ENCODE peak calls at places on chromosomes 16 and 17, in nine cellular contexts. One of them, this sample, is unnamed.

GRCh38 chr17:11744696-11745095 is 146.4 kb downstream of the DNAH9 start:
- DNase-seq in H7: no peak
- DNase-seq in cardiac muscle cell: no peak
- DNase-seq in CD4-positive, alpha-beta memory T cell: no peak
- DNase-seq in CD8-positive, alpha-beta T cell: no peak
- DNase-seq in fibroblast of lung: no peak
- DNase-seq in cardiac fibroblast: no peak
- DNase-seq in heart right ventricle: no peak
- DNase-seq in naive thymus-derived CD4-positive, alpha-beta T cell: no peak
- DNase-seq in this sample: no peak

GRCh38 chr16:52812945-52813556 is 239.6 kb downstream of the CHD9NB start:
- DNase-seq in cardiac fibroblast: peak
- DNase-seq in CD8-positive, alpha-beta T cell: no peak
- DNase-seq in H7: no peak
- DNase-seq in fibroblast of lung: peak
- DNase-seq in heart right ventricle: no peak
- DNase-seq in cardiac muscle cell: peak
- DNase-seq in CD4-positive, alpha-beta memory T cell: no peak
- DNase-seq in naive thymus-derived CD4-positive, alpha-beta T cell: no peak
- DNase-seq in this sample: no peak

GRCh38 chr16:10622036-10622921 is 41.9 kb upstream of the EMP2 start:
- DNase-seq in cardiac muscle cell: no peak
- DNase-seq in CD4-positive, alpha-beta memory T cell: no peak
- DNase-seq in naive thymus-derived CD4-positive, alpha-beta T cell: no peak
- DNase-seq in fibroblast of lung: no peak
- DNase-seq in CD8-positive, alpha-beta T cell: no peak
- DNase-seq in H7: peak
- DNase-seq in heart right ventricle: peak
- DNase-seq in cardiac fibroblast: no peak
- DNase-seq in this sample: no peak

GRCh38 chr17:21297597-21297996 is 13.1 kb downstream of the MAP2K3 start:
- DNase-seq in heart right ventricle: no peak
- DNase-seq in H7: peak
- DNase-seq in cardiac muscle cell: no peak
- DNase-seq in CD8-positive, alpha-beta T cell: no peak
- DNase-seq in fibroblast of lung: no peak
- DNase-seq in CD4-positive, alpha-beta memory T cell: no peak
- DNase-seq in naive thymus-derived CD4-positive, alpha-beta T cell: no peak
- DNase-seq in cardiac fibroblast: no peak
- DNase-seq in this sample: no peak

GRCh38 chr17:32461853-32462617 is 17.7 kb downstream of the PSMD11 start:
- DNase-seq in fibroblast of lung: peak
- DNase-seq in H7: peak
- DNase-seq in CD4-positive, alpha-beta memory T cell: peak
- DNase-seq in cardiac fibroblast: peak
- DNase-seq in cardiac muscle cell: peak
- DNase-seq in heart right ventricle: peak
- DNase-seq in CD8-positive, alpha-beta T cell: peak
- DNase-seq in naive thymus-derived CD4-positive, alpha-beta T cell: peak
- DNase-seq in this sample: peak

GRCh38 chr17:65527857-65528591 is 33.4 kb downstream of the AXIN2 start:
- DNase-seq in heart right ventricle: no peak
- DNase-seq in naive thymus-derived CD4-positive, alpha-beta T cell: no peak
- DNase-seq in H7: no peak
- DNase-seq in fibroblast of lung: no peak
- DNase-seq in CD4-positive, alpha-beta memory T cell: no peak
- DNase-seq in cardiac fibroblast: no peak
- DNase-seq in CD8-positive, alpha-beta T cell: no peak
- DNase-seq in cardiac muscle cell: no peak
- DNase-seq in this sample: no peak

GRCh38 chr16:53091508-53092211 is 36.9 kb downstream of the CHD9 start:
- DNase-seq in cardiac fibroblast: peak
- DNase-seq in heart right ventricle: peak
- DNase-seq in naive thymus-derived CD4-positive, alpha-beta T cell: no peak
- DNase-seq in CD8-positive, alpha-beta T cell: no peak
- DNase-seq in cardiac muscle cell: peak
- DNase-seq in fibroblast of lung: peak
- DNase-seq in CD4-positive, alpha-beta memory T cell: no peak
- DNase-seq in H7: peak
- DNase-seq in this sample: no peak

GRCh38 chr17:80882926-80883685 is 108.5 kb upstream of the CHMP6 start:
- DNase-seq in cardiac muscle cell: no peak
- DNase-seq in CD8-positive, alpha-beta T cell: no peak
- DNase-seq in CD4-positive, alpha-beta memory T cell: no peak
- DNase-seq in H7: no peak
- DNase-seq in naive thymus-derived CD4-positive, alpha-beta T cell: no peak
- DNase-seq in heart right ventricle: no peak
- DNase-seq in cardiac fibroblast: no peak
- DNase-seq in fibroblast of lung: no peak
- DNase-seq in this sample: no peak

GRCh38 chr16:17414421-17414820 is 56.3 kb downstream of the XYLT1 start:
- DNase-seq in cardiac muscle cell: no peak
- DNase-seq in fibroblast of lung: no peak
- DNase-seq in naive thymus-derived CD4-positive, alpha-beta T cell: no peak
- DNase-seq in CD4-positive, alpha-beta memory T cell: no peak
- DNase-seq in cardiac fibroblast: no peak
- DNase-seq in heart right ventricle: no peak
- DNase-seq in CD8-positive, alpha-beta T cell: no peak
- DNase-seq in H7: no peak
- DNase-seq in this sample: no peak

GRCh38 chr17:1498869-1499268 is 6.4 kb upstream of the MYO1C start:
- DNase-seq in naive thymus-derived CD4-positive, alpha-beta T cell: no peak
- DNase-seq in fibroblast of lung: peak
- DNase-seq in cardiac muscle cell: peak
- DNase-seq in CD4-positive, alpha-beta memory T cell: no peak
- DNase-seq in heart right ventricle: no peak
- DNase-seq in CD8-positive, alpha-beta T cell: no peak
- DNase-seq in cardiac fibroblast: peak
- DNase-seq in H7: no peak
- DNase-seq in this sample: no peak

GRCh38 chr16:57764341-57765159 is 29.0 kb downstream of the KATNB1 start:
- DNase-seq in cardiac fibroblast: peak
- DNase-seq in CD4-positive, alpha-beta memory T cell: peak
- DNase-seq in fibroblast of lung: peak
- DNase-seq in naive thymus-derived CD4-positive, alpha-beta T cell: no peak
- DNase-seq in cardiac muscle cell: peak
- DNase-seq in heart right ventricle: no peak
- DNase-seq in H7: peak
- DNase-seq in CD8-positive, alpha-beta T cell: no peak
- DNase-seq in this sample: peak

GRCh38 chr17:77282524-77283515 is 142.1 kb downstream of the SEC14L1 start:
- DNase-seq in heart right ventricle: no peak
- DNase-seq in cardiac muscle cell: peak
- DNase-seq in CD8-positive, alpha-beta T cell: no peak
- DNase-seq in fibroblast of lung: peak
- DNase-seq in naive thymus-derived CD4-positive, alpha-beta T cell: no peak
- DNase-seq in H7: peak
- DNase-seq in CD4-positive, alpha-beta memory T cell: no peak
- DNase-seq in cardiac fibroblast: peak
- DNase-seq in this sample: no peak

GRCh38 chr17:81395600-81396277 is 482 bp downstream of the BAHCC1 start:
- DNase-seq in CD8-positive, alpha-beta T cell: no peak
- DNase-seq in cardiac fibroblast: peak
- DNase-seq in naive thymus-derived CD4-positive, alpha-beta T cell: no peak
- DNase-seq in fibroblast of lung: no peak
- DNase-seq in heart right ventricle: no peak
- DNase-seq in CD4-positive, alpha-beta memory T cell: no peak
- DNase-seq in cardiac muscle cell: no peak
- DNase-seq in H7: no peak
- DNase-seq in this sample: no peak

GRCh38 chr17:15498107-15498506 is 30.7 kb upstream of the CDRT4 start:
- DNase-seq in CD8-positive, alpha-beta T cell: no peak
- DNase-seq in fibroblast of lung: no peak
- DNase-seq in heart right ventricle: no peak
- DNase-seq in CD4-positive, alpha-beta memory T cell: no peak
- DNase-seq in cardiac fibroblast: peak
- DNase-seq in naive thymus-derived CD4-positive, alpha-beta T cell: no peak
- DNase-seq in H7: no peak
- DNase-seq in cardiac muscle cell: peak
- DNase-seq in this sample: no peak

GRCh38 chr17:32486701-32487459 is at the start of gene CDK5R1:
- DNase-seq in fibroblast of lung: peak
- DNase-seq in heart right ventricle: peak
- DNase-seq in cardiac fibroblast: peak
- DNase-seq in H7: peak
- DNase-seq in CD4-positive, alpha-beta memory T cell: peak
- DNase-seq in CD8-positive, alpha-beta T cell: peak
- DNase-seq in naive thymus-derived CD4-positive, alpha-beta T cell: peak
- DNase-seq in cardiac muscle cell: peak
- DNase-seq in this sample: no peak

GRCh38 chr17:27586203-27586701 is 44.7 kb upstream of the LGALS9 start:
- DNase-seq in CD4-positive, alpha-beta memory T cell: no peak
- DNase-seq in fibroblast of lung: no peak
- DNase-seq in CD8-positive, alpha-beta T cell: no peak
- DNase-seq in cardiac fibroblast: peak
- DNase-seq in heart right ventricle: no peak
- DNase-seq in H7: no peak
- DNase-seq in cardiac muscle cell: peak
- DNase-seq in naive thymus-derived CD4-positive, alpha-beta T cell: no peak
- DNase-seq in this sample: no peak

GRCh38 chr17:51610834-51611233 is 350.5 kb downstream of the UTP18 start:
- DNase-seq in CD8-positive, alpha-beta T cell: no peak
- DNase-seq in H7: no peak
- DNase-seq in fibroblast of lung: no peak
- DNase-seq in cardiac muscle cell: no peak
- DNase-seq in cardiac fibroblast: no peak
- DNase-seq in naive thymus-derived CD4-positive, alpha-beta T cell: no peak
- DNase-seq in CD4-positive, alpha-beta memory T cell: no peak
- DNase-seq in heart right ventricle: no peak
- DNase-seq in this sample: no peak

GRCh38 chr17:51610155-51610554 is 349.8 kb downstream of the UTP18 start:
- DNase-seq in heart right ventricle: no peak
- DNase-seq in cardiac muscle cell: no peak
- DNase-seq in cardiac fibroblast: no peak
- DNase-seq in CD4-positive, alpha-beta memory T cell: no peak
- DNase-seq in CD8-positive, alpha-beta T cell: no peak
- DNase-seq in naive thymus-derived CD4-positive, alpha-beta T cell: no peak
- DNase-seq in fibroblast of lung: no peak
- DNase-seq in H7: no peak
- DNase-seq in this sample: peak

GRCh38 chr17:51611585-51611984 is 351.2 kb downstream of the UTP18 start:
- DNase-seq in cardiac muscle cell: no peak
- DNase-seq in cardiac fibroblast: no peak
- DNase-seq in CD8-positive, alpha-beta T cell: no peak
- DNase-seq in H7: no peak
- DNase-seq in fibroblast of lung: no peak
- DNase-seq in CD4-positive, alpha-beta memory T cell: no peak
- DNase-seq in heart right ventricle: peak
- DNase-seq in naive thymus-derived CD4-positive, alpha-beta T cell: no peak
- DNase-seq in this sample: no peak

GRCh38 chr17:51607512-51607911 is 347.2 kb downstream of the UTP18 start:
- DNase-seq in H7: no peak
- DNase-seq in naive thymus-derived CD4-positive, alpha-beta T cell: no peak
- DNase-seq in fibroblast of lung: no peak
- DNase-seq in cardiac muscle cell: no peak
- DNase-seq in CD8-positive, alpha-beta T cell: no peak
- DNase-seq in cardiac fibroblast: no peak
- DNase-seq in CD4-positive, alpha-beta memory T cell: no peak
- DNase-seq in heart right ventricle: no peak
- DNase-seq in this sample: no peak

GRCh38 chr17:51608251-51608933 is 348.0 kb downstream of the UTP18 start:
- DNase-seq in cardiac muscle cell: no peak
- DNase-seq in CD4-positive, alpha-beta memory T cell: no peak
- DNase-seq in CD8-positive, alpha-beta T cell: no peak
- DNase-seq in cardiac fibroblast: no peak
- DNase-seq in fibroblast of lung: no peak
- DNase-seq in H7: no peak
- DNase-seq in heart right ventricle: no peak
- DNase-seq in naive thymus-derived CD4-positive, alpha-beta T cell: no peak
- DNase-seq in this sample: no peak
- H3K4me3 ChIP-seq in cardiac muscle cell: no peak
- H3K4me3 ChIP-seq in CD4-positive, alpha-beta memory T cell: no peak
- H3K4me3 ChIP-seq in CD8-positive, alpha-beta T cell: no peak
- H3K4me3 ChIP-seq in cardiac fibroblast: no peak
- H3K4me3 ChIP-seq in fibroblast of lung: no peak
- H3K4me3 ChIP-seq in H7: no peak
- H3K4me3 ChIP-seq in heart right ventricle: no peak
- H3K4me3 ChIP-seq in naive thymus-derived CD4-positive, alpha-beta T cell: no peak
- H3K4me3 ChIP-seq in this sample: no peak

GRCh38 chr16:4327386-4327781 is 11.5 kb downstream of the GLIS2 start:
- DNase-seq in fibroblast of lung: no peak
- DNase-seq in naive thymus-derived CD4-positive, alpha-beta T cell: no peak
- DNase-seq in H7: peak
- DNase-seq in CD4-positive, alpha-beta memory T cell: no peak
- DNase-seq in heart right ventricle: no peak
- DNase-seq in cardiac muscle cell: no peak
- DNase-seq in CD8-positive, alpha-beta T cell: no peak
- DNase-seq in cardiac fibroblast: no peak
- DNase-seq in this sample: no peak
- H3K4me3 ChIP-seq in fibroblast of lung: no peak
- H3K4me3 ChIP-seq in naive thymus-derived CD4-positive, alpha-beta T cell: no peak
- H3K4me3 ChIP-seq in H7: peak
- H3K4me3 ChIP-seq in CD4-positive, alpha-beta memory T cell: no peak
- H3K4me3 ChIP-seq in heart right ventricle: no peak
- H3K4me3 ChIP-seq in cardiac muscle cell: peak
- H3K4me3 ChIP-seq in CD8-positive, alpha-beta T cell: no peak
- H3K4me3 ChIP-seq in cardiac fibroblast: peak
- H3K4me3 ChIP-seq in this sample: no peak

GRCh38 chr17:38874505-38875419 is 4.9 kb downstream of the LASP1 start:
- DNase-seq in heart right ventricle: peak
- DNase-seq in cardiac muscle cell: peak
- DNase-seq in H7: no peak
- DNase-seq in CD4-positive, alpha-beta memory T cell: no peak
- DNase-seq in fibroblast of lung: peak
- DNase-seq in naive thymus-derived CD4-positive, alpha-beta T cell: no peak
- DNase-seq in cardiac fibroblast: no peak
- DNase-seq in CD8-positive, alpha-beta T cell: no peak
- DNase-seq in this sample: no peak
- H3K4me3 ChIP-seq in heart right ventricle: no peak
- H3K4me3 ChIP-seq in cardiac muscle cell: no peak
- H3K4me3 ChIP-seq in H7: no peak
- H3K4me3 ChIP-seq in CD4-positive, alpha-beta memory T cell: no peak
- H3K4me3 ChIP-seq in fibroblast of lung: peak
- H3K4me3 ChIP-seq in naive thymus-derived CD4-positive, alpha-beta T cell: no peak
- H3K4me3 ChIP-seq in cardiac fibroblast: peak
- H3K4me3 ChIP-seq in CD8-positive, alpha-beta T cell: no peak
- H3K4me3 ChIP-seq in this sample: no peak

DNA sequence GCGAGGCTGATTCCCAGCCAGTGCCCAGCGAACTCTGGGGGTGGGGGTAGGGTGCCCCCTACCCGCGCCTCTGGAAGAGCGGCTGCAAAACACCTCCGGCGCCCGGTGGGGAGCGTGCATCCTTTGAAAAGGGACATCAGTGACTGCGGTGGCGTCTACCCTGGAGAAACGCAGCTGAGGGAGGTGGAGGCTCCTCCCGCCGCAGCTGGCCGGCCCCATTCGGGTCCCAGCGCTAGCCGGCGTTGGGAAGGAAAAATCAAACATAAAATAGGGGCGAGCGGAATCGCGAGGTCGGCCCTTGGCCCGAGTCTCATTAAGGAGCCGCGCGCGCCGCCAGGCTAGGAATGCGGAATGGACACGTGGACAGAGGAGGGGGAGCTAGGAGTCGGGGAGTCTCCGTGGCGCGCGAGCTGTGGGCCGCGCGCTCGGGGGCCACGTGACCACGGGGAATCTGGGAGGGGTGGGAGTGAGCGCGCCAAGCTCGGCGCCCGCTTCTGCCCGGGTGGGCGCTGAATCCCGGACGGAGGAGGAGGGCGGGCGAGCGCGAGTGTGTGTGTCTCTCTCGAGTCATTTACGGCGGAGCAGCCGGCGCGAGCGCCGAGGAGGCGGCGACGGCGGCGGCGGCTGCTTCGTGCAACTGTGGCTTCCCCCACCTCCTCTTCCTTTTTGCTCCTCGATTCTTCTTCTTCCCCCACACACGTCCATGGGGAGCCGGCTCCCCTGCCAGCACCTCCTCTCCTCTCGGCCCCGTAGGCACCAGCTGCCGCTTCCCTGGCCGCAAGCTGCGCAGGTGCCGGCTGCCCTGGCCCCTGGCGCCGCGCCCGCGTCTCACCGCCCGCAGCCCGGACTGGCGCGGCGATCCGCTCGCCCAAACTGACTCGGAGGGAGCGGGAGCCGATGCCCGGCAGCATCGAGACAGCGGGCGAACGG is at the start of gene TMEM132E:
- DNase-seq in CD8-positive, alpha-beta T cell: no peak
- DNase-seq in cardiac fibroblast: peak
- DNase-seq in heart right ventricle: peak
- DNase-seq in CD4-positive, alpha-beta memory T cell: no peak
- DNase-seq in fibroblast of lung: peak
- DNase-seq in naive thymus-derived CD4-positive, alpha-beta T cell: no peak
- DNase-seq in H7: peak
- DNase-seq in cardiac muscle cell: peak
- DNase-seq in this sample: no peak
- H3K4me3 ChIP-seq in CD8-positive, alpha-beta T cell: peak
- H3K4me3 ChIP-seq in cardiac fibroblast: peak
- H3K4me3 ChIP-seq in heart right ventricle: peak
- H3K4me3 ChIP-seq in CD4-positive, alpha-beta memory T cell: peak
- H3K4me3 ChIP-seq in fibroblast of lung: peak
- H3K4me3 ChIP-seq in naive thymus-derived CD4-positive, alpha-beta T cell: peak
- H3K4me3 ChIP-seq in H7: peak
- H3K4me3 ChIP-seq in cardiac muscle cell: peak
- H3K4me3 ChIP-seq in this sample: peak

This sample was measured in Jurkat, Clone E6-1.